ENCODE peak calls at places on chromosome 14, in ten cellular contexts. O is adrenal gland, Y is endodermal cell, H is Peyer's patch, L is stomach, S is body of pancreas, A is Panc1, P is A549, U is thoracic aorta, M is endothelial cell of umbilical vein. N is an unnamed sample. For H3K4me1, the result is how much of the 10 kb centered on the place peaks cover.

GRCh38 chr14:101985957-101986356 is 21.6 kb downstream of the DYNC1H1 start:
- DNase-seq in M (no peak), H (no peak), A (no peak), U (no peak), Y (no peak), S (no peak), O (peak), L (no peak), P (no peak), N (no peak)

GRCh38 chr14:92460916-92461579 is 52.5 kb upstream of the RIN3 start:
- DNase-seq in Y (peak), L (peak), H (no peak), P (no peak), S (no peak), U (no peak), M (peak), O (peak), A (no peak), N (no peak)

GRCh38 chr14:30559638-30560071 is 697 bp downstream of the G2E3 start:
- DNase-seq in U (no peak), A (no peak), L (no peak), Y (peak), M (peak), H (no peak), S (no peak), O (no peak), P (no peak), N (no peak)

GRCh38 chr14:61357118-61357517 is 35.7 kb downstream of the PRKCH start:
- DNase-seq in H (no peak), M (no peak), P (no peak), O (no peak), Y (no peak), A (no peak), U (no peak), S (no peak), L (no peak), N (no peak)

GRCh38 chr14:24409956-24410355 is 11.2 kb downstream of the NYNRIN start:
- DNase-seq in O (no peak), U (no peak), H (no peak), Y (no peak), M (no peak), L (peak), S (no peak), P (no peak), A (no peak), N (no peak)

GRCh38 chr14:100103261-100104005 is 38.2 kb downstream of the EVL start:
- DNase-seq in Y (no peak), H (no peak), U (no peak), A (no peak), P (no peak), M (peak), L (no peak), S (no peak), O (peak), N (no peak)

GRCh38 chr14:62185078-62185477 is 422.9 kb downstream of the SNAPC1 start:
- DNase-seq in P (no peak), A (no peak), H (no peak), O (no peak), M (no peak), Y (no peak), U (no peak), S (no peak), L (no peak), N (no peak)

GRCh38 chr14:50697659-50698290 is 29.7 kb upstream of the SAV1 start:
- DNase-seq in M (no peak), O (no peak), P (no peak), U (no peak), S (no peak), Y (no peak), A (no peak), L (no peak), H (no peak), N (no peak)

GRCh38 chr14:50675597-50675996 is 7.5 kb upstream of the SAV1 start:
- DNase-seq in A (no peak), L (no peak), M (no peak), S (no peak), P (no peak), Y (no peak), O (no peak), H (no peak), U (no peak), N (no peak)

GRCh38 chr14:97290977-97291376 is 493.8 kb downstream of the VRK1 start:
- DNase-seq in U (no peak), M (no peak), S (no peak), O (no peak), Y (no peak), P (no peak), L (no peak), A (no peak), H (no peak), N (no peak)

GRCh38 chr14:33848706-33849454 is 102.0 kb downstream of the EGLN3 start:
- DNase-seq in Y (peak), L (peak), S (peak), O (peak), A (peak), M (peak), H (no peak), U (no peak), P (peak), N (peak)

GRCh38 chr14:61561657-61562276 is 133.5 kb upstream of the HIF1A start:
- DNase-seq in P (peak), M (peak), O (peak), Y (peak), A (no peak), U (peak), H (no peak), S (peak), L (peak), N (peak)

GRCh38 chr14:69259531-69260245 is at the start of gene GALNT16:
- DNase-seq in P (peak), O (peak), M (peak), L (peak), H (no peak), U (no peak), S (no peak), Y (peak), A (no peak), N (no peak)

GRCh38 chr14:41749425-41749824 is 142.7 kb downstream of the LRFN5 start:
- DNase-seq in L (no peak), M (no peak), O (no peak), Y (no peak), S (no peak), U (no peak), P (no peak), H (no peak), A (no peak), N (no peak)

GRCh38 chr14:45526715-45527549 is 273.9 kb upstream of the MIS18BP1 start:
- DNase-seq in P (peak), U (no peak), A (no peak), O (peak), S (peak), L (peak), Y (peak), H (no peak), M (no peak), N (no peak)

GRCh38 chr14:96997269-96997668 is 200.1 kb downstream of the VRK1 start:
- DNase-seq in Y (peak), M (no peak), O (no peak), L (no peak), H (no peak), S (no peak), P (no peak), A (no peak), U (no peak), N (no peak)

GRCh38 chr14:69684461-69685183 is 73.2 kb downstream of the SUSD6 start:
- DNase-seq in H (no peak), L (no peak), S (no peak), U (no peak), O (peak), M (no peak), A (no peak), Y (no peak), P (no peak), N (no peak)

GRCh38 chr14:89571502-89571901 is 154.5 kb upstream of the FOXN3 start:
- DNase-seq in L (no peak), U (no peak), H (no peak), Y (no peak), M (no peak), O (no peak), P (no peak), S (no peak), A (no peak), N (no peak)

GRCh38 chr14:66944872-66945271 is 244.4 kb upstream of the GARIN2 start:
- DNase-seq in S (no peak), U (no peak), M (peak), A (no peak), H (no peak), P (no peak), L (no peak), O (no peak), Y (no peak), N (no peak)

GRCh38 chr14:64232095-64232830 is 61.9 kb downstream of the ESR2 start:
- DNase-seq in O (peak), S (no peak), M (peak), L (no peak), U (no peak), H (no peak), A (no peak), Y (no peak), P (no peak), N (no peak)

GRCh38 chr14:87643005-87643404 is 350.0 kb downstream of the GALC start:
- DNase-seq in Y (no peak), M (no peak), S (peak), O (no peak), P (no peak), A (no peak), L (no peak), U (peak), H (no peak), N (no peak)

GRCh38 chr14:101134161-101134631 is 230.7 kb upstream of the RTL1 start:
- DNase-seq in U (no peak), A (no peak), H (no peak), M (no peak), O (no peak), L (no peak), S (no peak), Y (no peak), P (no peak), N (no peak)

GRCh38 chr14:85607571-85608219 is 77.8 kb downstream of the FLRT2 start:
- DNase-seq in O (no peak), A (peak), S (no peak), Y (no peak), M (peak), L (no peak), H (no peak), P (no peak), U (no peak), N (no peak)

GRCh38 chr14:102949062-102949800 is 26.8 kb downstream of the AMN start:
- DNase-seq in M (no peak), P (no peak), U (no peak), S (no peak), L (no peak), O (no peak), A (no peak), Y (no peak), H (peak), N (peak)

GRCh38 chr14:99460793-99461192 is 19.9 kb downstream of the SETD3 start:
- DNase-seq in P (no peak), L (no peak), O (no peak), U (no peak), A (no peak), H (no peak), S (no peak), M (no peak), Y (peak), N (no peak)

GRCh38 chr14:21226467-21226866 is 42.8 kb downstream of the HNRNPC start:
- DNase-seq in H (no peak), P (no peak), O (no peak), M (no peak), L (no peak), U (no peak), A (no peak), S (no peak), Y (no peak), N (no peak)

GRCh38 chr14:40317690-40318089 is 885.5 kb upstream of the FBXO33 start:
- DNase-seq in H (no peak), M (no peak), O (no peak), S (no peak), Y (no peak), L (no peak), P (no peak), A (no peak), U (no peak), N (no peak)

GRCh38 chr14:54627718-54628345 is 60.9 kb downstream of the SAMD4A start:
- DNase-seq in A (no peak), M (peak), H (peak), O (no peak), Y (no peak), L (no peak), U (peak), S (no peak), P (no peak), N (no peak)

GRCh38 chr14:34297786-34298520 is 164.1 kb downstream of the SPTSSA start:
- DNase-seq in M (no peak), S (no peak), Y (no peak), P (no peak), H (no peak), L (no peak), A (no peak), O (no peak), U (no peak), N (no peak)

GRCh38 chr14:99572173-99572999 is 31.6 kb downstream of the CCDC85C start:
- DNase-seq in A (no peak), M (no peak), L (no peak), S (peak), U (no peak), O (peak), Y (no peak), P (no peak), H (no peak), N (no peak)

GRCh38 chr14:95835331-95835730 is 41.3 kb upstream of the TUNAR start:
- DNase-seq in A (no peak), O (no peak), P (no peak), S (no peak), M (peak), Y (no peak), U (no peak), H (no peak), L (no peak), N (no peak)

GRCh38 chr14:55071870-55072640 is 20.6 kb downstream of the MAPK1IP1L start:
- DNase-seq in O (peak), L (no peak), A (no peak), M (peak), H (no peak), S (no peak), U (peak), Y (no peak), P (no peak), N (no peak)

GRCh38 chr14:67641902-67642749 is 22.4 kb downstream of the ARG2 start:
- DNase-seq in U (no peak), P (no peak), M (no peak), O (no peak), L (no peak), Y (no peak), S (no peak), A (no peak), H (no peak), N (no peak)

GRCh38 chr14:93708311-93708734 is 80.0 kb downstream of the PRIMA1 start:
- DNase-seq in P (no peak), S (no peak), L (no peak), A (no peak), H (no peak), U (no peak), Y (peak), O (no peak), M (no peak), N (no peak)

GRCh38 chr14:93707475-93707874 is 80.8 kb downstream of the PRIMA1 start:
- DNase-seq in Y (no peak), M (no peak), U (no peak), A (no peak), P (no peak), H (no peak), L (no peak), S (no peak), O (no peak), N (no peak)

GRCh38 chr14:93709249-93709648 is 79.0 kb downstream of the PRIMA1 start:
- DNase-seq in S (no peak), H (no peak), A (no peak), Y (peak), O (no peak), P (no peak), M (no peak), U (no peak), L (no peak), N (no peak)

GRCh38 chr14:93706360-93706955 is 81.8 kb downstream of the PRIMA1 start:
- DNase-seq in M (no peak), S (no peak), Y (peak), O (no peak), L (no peak), A (no peak), U (no peak), H (no peak), P (no peak), N (no peak)

GRCh38 chr14:93708800-93709199 is 79.5 kb downstream of the PRIMA1 start:
- DNase-seq in U (no peak), M (no peak), A (no peak), L (no peak), H (no peak), P (no peak), S (no peak), O (no peak), Y (no peak), N (no peak)
- H3K4me3 ChIP-seq in U (no peak), M (no peak), A (no peak), L (no peak), H (no peak), P (no peak), S (no peak), O (no peak), Y (no peak), N (no peak)

GRCh38 chr14:22532345-22533056 is 56.5 kb downstream of the DAD1 start:
- DNase-seq in H (no peak), A (no peak), O (no peak), S (no peak), M (no peak), L (no peak), Y (no peak), U (no peak), P (no peak), N (no peak)
- H3K4me1 ChIP-seq in H (under half), A (under half), O (under half), S (under half), M (under half), L (under half), Y (under half), U (under half), P (under half), N (under half)

DNA sequence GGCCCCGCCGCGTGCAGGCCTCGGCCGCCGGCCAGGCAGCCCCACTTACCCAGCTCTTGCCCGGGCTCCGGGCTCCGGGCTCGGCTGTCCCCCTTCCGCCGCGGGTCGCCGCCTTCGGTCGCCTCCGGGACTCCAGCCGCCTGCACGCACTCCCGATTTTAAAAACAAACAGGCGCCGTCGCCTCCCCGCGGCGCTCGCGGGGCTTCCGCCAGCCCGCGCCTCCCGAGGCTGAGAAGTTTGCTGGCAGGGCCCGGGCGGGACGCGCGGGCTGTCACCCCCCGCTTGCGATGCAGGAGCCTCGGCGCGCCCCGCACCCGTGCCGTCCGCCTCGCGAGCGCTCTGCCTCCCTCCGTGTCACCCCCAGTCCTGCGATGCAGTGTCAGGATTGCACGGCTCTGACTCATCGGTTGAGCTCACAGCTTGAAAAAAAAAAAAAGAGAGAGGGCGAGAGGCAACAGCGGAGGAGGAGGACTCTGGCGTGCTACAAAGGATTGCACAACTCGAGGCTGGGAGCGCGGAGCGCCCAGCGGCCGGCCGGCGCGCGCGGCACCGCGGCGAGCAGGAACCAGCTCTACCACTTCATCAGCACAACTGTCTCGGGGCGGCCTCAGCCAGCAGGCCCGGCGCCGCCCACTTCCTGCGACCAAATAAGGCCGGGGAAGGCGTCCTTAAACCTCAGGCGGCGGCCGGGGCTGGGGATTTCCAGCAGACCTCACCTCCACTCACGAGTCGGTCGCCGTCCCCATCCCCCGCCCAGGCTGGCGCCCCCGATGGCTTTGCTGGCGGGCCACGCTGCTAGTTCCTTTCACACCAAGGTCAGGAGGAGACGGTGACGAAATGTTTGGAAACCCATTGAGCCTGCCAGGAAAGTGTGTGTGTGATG is 45.8 kb upstream of the PNMA1 start:
- DNase-seq in A (peak), Y (peak), P (peak), U (peak), S (peak), O (peak), M (peak), H (peak), L (peak), N (peak)
- TF ChIP-seq CTCF in A (no peak), Y (peak), P (no peak), U (peak), S (peak), O (no peak), M (peak), H (peak), L (no peak), N (peak)

GRCh38 chr14:105857223-105857815 is 330.9 kb downstream of the TMEM121 start:
- DNase-seq in A (no peak), H (peak), P (no peak), M (no peak), L (no peak), O (no peak), Y (peak), S (no peak), U (no peak), N (no peak)

GRCh38 chr14:105856676-105857222 is 330.4 kb downstream of the TMEM121 start:
- DNase-seq in Y (peak), U (no peak), H (peak), O (peak), P (no peak), L (no peak), A (no peak), S (no peak), M (no peak), N (no peak)

GRCh38 chr14:105858676-105859025 is 332.3 kb downstream of the TMEM121 start:
- DNase-seq in O (peak), L (no peak), P (no peak), S (peak), U (no peak), M (no peak), A (no peak), H (peak), Y (peak), N (peak)

GRCh38 chr14:105859717-105860614 is 333.6 kb downstream of the TMEM121 start:
- DNase-seq in M (no peak), A (no peak), S (peak), U (no peak), P (no peak), H (peak), L (peak), Y (peak), O (peak), N (peak)

DNA sequence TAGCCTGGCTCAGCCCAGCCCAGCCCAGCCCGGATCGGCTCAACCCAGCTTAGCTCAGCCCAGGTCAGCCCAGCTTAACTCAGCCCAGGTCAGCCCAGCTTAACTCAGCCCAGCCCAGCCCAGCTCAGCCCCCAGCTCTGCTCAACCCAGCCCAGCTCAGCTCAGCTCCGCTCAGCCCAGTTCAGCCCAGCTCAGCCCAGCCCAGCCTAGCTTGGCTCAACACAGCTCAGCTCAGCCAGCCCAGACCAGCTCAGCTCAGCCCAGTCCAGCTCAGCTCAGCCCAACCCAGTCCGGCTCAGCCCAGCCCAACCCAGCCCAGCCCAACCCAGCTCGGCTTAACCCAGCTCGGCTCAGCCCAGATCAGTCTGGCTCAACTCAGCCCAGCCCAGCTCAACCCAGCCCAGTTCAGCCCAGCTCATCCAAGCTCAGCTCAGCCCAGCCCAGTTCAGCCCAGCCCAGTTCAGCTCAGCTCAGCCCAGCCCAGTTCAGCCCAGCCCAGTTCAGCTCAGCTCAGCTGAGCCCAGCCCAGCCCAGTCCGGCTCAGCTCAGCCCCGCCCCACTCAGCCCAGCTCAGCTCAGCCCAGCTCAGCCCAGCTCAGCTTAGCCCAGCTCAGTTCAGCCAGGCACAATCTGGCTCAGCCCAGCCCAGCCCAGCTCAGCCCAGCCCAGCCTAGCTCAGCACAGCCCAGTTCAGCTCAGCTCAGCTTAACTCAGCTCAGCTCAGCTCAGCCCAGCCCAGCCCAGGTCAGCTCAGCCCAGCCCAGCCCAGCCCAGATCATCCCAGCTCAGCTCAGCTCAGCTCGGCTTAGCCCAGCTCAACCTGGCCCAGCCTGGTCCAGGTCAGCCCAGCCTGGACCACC is 331.7 kb downstream of the TMEM121 start:
- DNase-seq in P (no peak), O (peak), S (no peak), Y (peak), A (no peak), U (no peak), L (no peak), H (peak), M (no peak), N (no peak)
- H3K4me3 ChIP-seq in P (no peak), O (no peak), S (no peak), Y (no peak), A (no peak), U (no peak), L (no peak), H (no peak), M (no peak), N (no peak)